ENCODE peak calls at places on chromosome 14, in six cellular contexts. I is activated effector memory CD4-positive, alpha-beta T cell treated with anti-CD3 and anti-CD28 coated beads, Interleukin-2, amount 50 U/mL, for 16 hours; J is AG04449; X is naive thymus-derived CD4-positive, alpha-beta T cell; S is fibroblast of lung; V is activated T-cell treated with anti-CD3 and anti-CD28 coated beads for 1 hour. M is an unnamed sample.
A peak's percentile ranks its signal among the peaks of the same experiment; 100 is the strongest.

GRCh38 chr14:102568115-102568614 is 24.3 kb upstream of the RCOR1 start:
- DNase-seq in I (peak; percentile 81), J (no peak), X (peak; percentile 26), S (no peak), V (peak; percentile 32), M (no peak)

GRCh38 chr14:23414254-23414653 is 6.2 kb upstream of the MYH6 start:
- DNase-seq in I (no peak), J (no peak), X (no peak), S (no peak), V (no peak), M (no peak)

GRCh38 chr14:80055912-80056801 is 155.1 kb downstream of the DIO2 start:
- DNase-seq in I (no peak), J (no peak), X (no peak), S (peak; percentile 70), V (no peak), M (no peak)

GRCh38 chr14:26427059-26427458 is 170.8 kb downstream of the NOVA1 start:
- DNase-seq in I (no peak), J (no peak), X (no peak), S (peak; percentile 75), V (no peak), M (no peak)

GRCh38 chr14:51211149-51211548 is 28.9 kb upstream of the TMX1 start:
- DNase-seq in I (no peak), J (no peak), X (no peak), S (peak; percentile 83), V (no peak), M (peak; percentile 94)

GRCh38 chr14:91300957-91301356 is 56.5 kb upstream of the GPR68 start:
- DNase-seq in I (no peak), J (no peak), X (no peak), S (no peak), V (no peak), M (no peak)

GRCh38 chr14:31106768-31107167 is 80.6 kb upstream of the STRN3 start:
- DNase-seq in I (no peak), J (no peak), X (no peak), S (no peak), V (no peak), M (no peak)

GRCh38 chr14:58882577-58883018 is 244.8 kb downstream of the DACT1 start:
- DNase-seq in I (no peak), J (peak; percentile 90), X (no peak), S (peak; percentile 88), V (no peak), M (no peak)

GRCh38 chr14:71666579-71667145 is 265.6 kb upstream of the RGS6 start:
- DNase-seq in I (no peak), J (no peak), X (no peak), S (no peak), V (no peak), M (no peak)

GRCh38 chr14:45133683-45134050 is 614 bp downstream of the FKBP3 start:
- DNase-seq in I (no peak), J (no peak), X (no peak), S (peak; percentile 6), V (no peak), M (no peak)

GRCh38 chr14:53925201-53925766 is 31.3 kb downstream of the BMP4 start:
- DNase-seq in I (no peak), J (no peak), X (no peak), S (peak; percentile 21), V (no peak), M (no peak)

GRCh38 chr14:103549361-103550311 is 12.8 kb downstream of the BAG5 start:
- DNase-seq in I (no peak), J (no peak), X (no peak), S (no peak), V (no peak), M (no peak)

GRCh38 chr14:64958743-64959142 is 13.4 kb downstream of the RAB15 start:
- DNase-seq in I (no peak), J (no peak), X (no peak), S (no peak), V (no peak), M (no peak)

GRCh38 chr14:105165761-105166485 is 2.7 kb downstream of the JAG2 start:
- DNase-seq in I (no peak), J (no peak), X (no peak), S (no peak), V (no peak), M (no peak)

GRCh38 chr14:55074662-55075061 is 23.2 kb downstream of the MAPK1IP1L start:
- DNase-seq in I (no peak), J (no peak), X (no peak), S (peak; percentile 23), V (no peak), M (peak; percentile 38)

GRCh38 chr14:68741481-68741799 is 51.4 kb downstream of the ZFP36L1 start:
- DNase-seq in I (no peak), J (no peak), X (no peak), S (no peak), V (no peak), M (no peak)

GRCh38 chr14:39425947-39426346 is 6.3 kb downstream of the FBXO33 start:
- DNase-seq in I (no peak), J (no peak), X (no peak), S (no peak), V (no peak), M (no peak)

GRCh38 chr14:68234101-68234905 is 414.7 kb downstream of the RAD51B start:
- DNase-seq in I (no peak), J (no peak), X (no peak), S (no peak), V (no peak), M (no peak)

GRCh38 chr14:54470701-54471100 is 18.1 kb downstream of the GMFB start:
- DNase-seq in I (no peak), J (no peak), X (no peak), S (no peak), V (no peak), M (no peak)

GRCh38 chr14:95486875-95487668 is 29.4 kb downstream of the SYNE3 start:
- DNase-seq in I (no peak), J (no peak), X (no peak), S (no peak), V (no peak), M (no peak)

GRCh38 chr14:72433511-72433910 is 460.4 kb downstream of the DPF3 start:
- DNase-seq in I (no peak), J (no peak), X (no peak), S (peak; percentile 34), V (no peak), M (no peak)

GRCh38 chr14:69313176-69313575 is 53.2 kb downstream of the GALNT16 start:
- DNase-seq in I (peak; percentile 49), J (no peak), X (no peak), S (no peak), V (no peak), M (no peak)

GRCh38 chr14:92122761-92123160 is 992 bp downstream of the CPSF2 start:
- DNase-seq in I (no peak), J (no peak), X (no peak), S (no peak), V (no peak), M (no peak)

GRCh38 chr14:100523536-100524025 is 63.6 kb downstream of the BEGAIN start:
- DNase-seq in I (peak; percentile 56), J (no peak), X (no peak), S (no peak), V (no peak), M (no peak)

GRCh38 chr14:77306406-77307098 is 14.1 kb downstream of the POMT2 start:
- DNase-seq in I (no peak), J (no peak), X (no peak), S (no peak), V (no peak), M (no peak)

GRCh38 chr14:53963491-53964227 is 7.0 kb upstream of the BMP4 start:
- DNase-seq in I (no peak), J (no peak), X (no peak), S (peak; percentile 40), V (no peak), M (no peak)

GRCh38 chr14:54806616-54807015 is 96.0 kb downstream of the GCH1 start:
- DNase-seq in I (no peak), J (no peak), X (no peak), S (no peak), V (no peak), M (no peak)

GRCh38 chr14:29982993-29983392 is 55.3 kb upstream of the PRKD1 start:
- DNase-seq in I (no peak), J (no peak), X (no peak), S (no peak), V (no peak), M (no peak)

GRCh38 chr14:105974902-105975301 is 448.5 kb downstream of the TMEM121 start:
- DNase-seq in I (peak; percentile 82), J (no peak), X (peak; percentile 31), S (no peak), V (peak; percentile 61), M (no peak)

GRCh38 chr14:20630340-20631022 is 11.0 kb downstream of the OR6S1 start:
- DNase-seq in I (peak; percentile 66), J (no peak), X (no peak), S (peak; percentile 28), V (no peak), M (no peak)

GRCh38 chr14:80645667-80646413 is 295.7 kb downstream of the CEP128 start:
- DNase-seq in I (no peak), J (no peak), X (no peak), S (no peak), V (no peak), M (no peak)

GRCh38 chr14:59897757-59898383 is 22.1 kb upstream of the LRRC9 start:
- DNase-seq in I (no peak), J (no peak), X (no peak), S (peak; percentile 3), V (no peak), M (peak; percentile 10)

GRCh38 chr14:41607966-41608663 is 1.4 kb downstream of the LRFN5 start:
- DNase-seq in I (no peak), J (no peak), X (no peak), S (peak; percentile 33), V (no peak), M (peak; percentile 49)

GRCh38 chr14:38121280-38121679 is 86.4 kb upstream of the SSTR1 start:
- DNase-seq in I (no peak), J (no peak), X (no peak), S (peak; percentile 13), V (no peak), M (no peak)

GRCh38 chr14:71711131-71711530 is 221.1 kb upstream of the RGS6 start:
- DNase-seq in I (no peak), J (no peak), X (no peak), S (no peak), V (no peak), M (no peak)

GRCh38 chr14:76985540-76986260 is 42.8 kb downstream of the IRF2BPL start:
- DNase-seq in I (no peak), J (no peak), X (no peak), S (no peak), V (no peak), M (no peak)

GRCh38 chr14:106094654-106095189 is 568.3 kb downstream of the TMEM121 start:
- DNase-seq in I (peak; percentile 77), J (no peak), X (peak; percentile 17), S (no peak), V (peak; percentile 22), M (no peak)

GRCh38 chr14:94663965-94664704 is 51.9 kb downstream of the SERPINA3 start:
- DNase-seq in I (no peak), J (no peak), X (no peak), S (no peak), V (no peak), M (no peak)

GRCh38 chr14:91167380-91167770 is 53.5 kb downstream of the DGLUCY start:
- DNase-seq in I (no peak), J (no peak), X (no peak), S (no peak), V (no peak), M (no peak)

M was measured in NCI-H2029.